ENCODE peak calls at places on chromosome 9, in seven cellular contexts. R is brain microvascular endothelial cell, E is bronchial epithelial cell, M is WTC11, O is T-helper 1 cell, G is NCI-H1105, D is nucleus accumbens. N is an unnamed sample.

GRCh38 chr9:72622186-72622585 is 100.8 kb downstream of the TMC1 start:
- DNase-seq in E (no peak), O (no peak), M (no peak), G (no peak), R (no peak), D (no peak), N (no peak)

GRCh38 chr9:2655411-2655901 is 33.9 kb downstream of the VLDLR start:
- DNase-seq in E (peak), M (no peak), G (no peak), O (no peak), R (peak), D (no peak), N (peak)

GRCh38 chr9:36319806-36320205 is 61.6 kb upstream of the GNE start:
- DNase-seq in G (no peak), R (no peak), E (peak), O (no peak), D (no peak), M (no peak), N (no peak)

GRCh38 chr9:1171541-1171940 is 121.4 kb downstream of the DMRT2 start:
- DNase-seq in D (no peak), R (no peak), G (no peak), E (no peak), O (no peak), M (no peak), N (no peak)

GRCh38 chr9:127148014-127148413 is 25.6 kb upstream of the ANGPTL2 start:
- DNase-seq in E (no peak), R (no peak), D (no peak), O (no peak), M (no peak), G (no peak), N (no peak)

GRCh38 chr9:127947841-127948710 is 10.4 kb upstream of the DPM2 start:
- DNase-seq in E (no peak), M (no peak), R (no peak), D (no peak), O (no peak), G (no peak), N (no peak)

GRCh38 chr9:78436873-78437272 is 139.9 kb downstream of the PSAT1 start:
- DNase-seq in O (no peak), R (no peak), M (no peak), D (no peak), E (no peak), G (no peak), N (no peak)

GRCh38 chr9:132242621-132243155 is 80.8 kb downstream of the NTNG2 start:
- DNase-seq in O (no peak), M (no peak), D (no peak), R (no peak), E (no peak), G (no peak), N (no peak)

GRCh38 chr9:33506626-33507370 is 17.3 kb upstream of the ANKRD18B start:
- DNase-seq in E (peak), D (no peak), O (no peak), R (peak), M (no peak), G (no peak), N (peak)

GRCh38 chr9:127979333-127980055 is 1.3 kb downstream of the EEIG1 start:
- DNase-seq in M (peak), D (peak), E (no peak), R (no peak), G (peak), O (no peak), N (no peak)

GRCh38 chr9:6502399-6502798 is 89.4 kb downstream of the UHRF2 start:
- DNase-seq in R (no peak), E (peak), O (no peak), G (no peak), D (no peak), M (no peak), N (no peak)

GRCh38 chr9:124760719-124761118 is 10.4 kb downstream of the NR6A1 start:
- DNase-seq in M (peak), O (no peak), D (no peak), R (no peak), G (no peak), E (no peak), N (no peak)

GRCh38 chr9:7879551-7880245 is 80.1 kb upstream of the DMAC1 start:
- DNase-seq in O (no peak), M (peak), G (no peak), E (peak), D (no peak), R (no peak), N (no peak)

GRCh38 chr9:135144581-135145108 is 57.2 kb downstream of the OLFM1 start:
- DNase-seq in D (no peak), M (no peak), G (peak), E (no peak), O (no peak), R (no peak), N (no peak)

GRCh38 chr9:87337335-87338074 is 160.2 kb upstream of the DAPK1 start:
- DNase-seq in G (peak), M (peak), R (peak), O (no peak), D (no peak), E (no peak), N (no peak)

GRCh38 chr9:21317956-21318923 is 13.1 kb upstream of the IFNA5 start:
- DNase-seq in D (peak), O (no peak), M (peak), R (peak), E (peak), G (peak), N (no peak)

GRCh38 chr9:129333961-129334743 is 156.1 kb upstream of the IER5L start:
- DNase-seq in E (peak), D (peak), M (peak), O (no peak), R (peak), G (no peak), N (peak)

GRCh38 chr9:72473474-72474241 is 47.8 kb upstream of the TMC1 start:
- DNase-seq in O (no peak), G (no peak), M (no peak), D (no peak), R (no peak), E (peak), N (no peak)

GRCh38 chr9:3262831-3263544 is 262.8 kb downstream of the RFX3 start:
- DNase-seq in R (no peak), M (peak), G (no peak), O (no peak), D (no peak), E (no peak), N (no peak)

GRCh38 chr9:106752581-106752980 is 110.4 kb upstream of the ZNF462 start:
- DNase-seq in O (no peak), E (no peak), D (no peak), R (peak), M (no peak), G (no peak), N (no peak)

GRCh38 chr9:84953797-84954695 is 284.5 kb downstream of the NTRK2 start:
- DNase-seq in R (peak), E (peak), D (peak), M (peak), O (no peak), G (peak), N (no peak)

GRCh38 chr9:130852801-130853200 is 17.7 kb downstream of the ABL1 start:
- DNase-seq in O (no peak), D (no peak), M (no peak), G (no peak), E (no peak), R (no peak), N (no peak)

GRCh38 chr9:3963266-3964019 is 336.4 kb downstream of the GLIS3 start:
- DNase-seq in M (no peak), G (no peak), D (no peak), R (peak), O (no peak), E (peak), N (no peak)

GRCh38 chr9:118121361-118121760 is 417.2 kb downstream of the TLR4 start:
- DNase-seq in O (no peak), E (peak), D (no peak), M (no peak), G (no peak), R (no peak), N (no peak)

GRCh38 chr9:105711867-105712266 is 17.5 kb downstream of the TMEM38B start:
- DNase-seq in O (no peak), E (no peak), G (no peak), D (no peak), M (no peak), R (no peak), N (no peak)

GRCh38 chr9:71690058-71690691 is 78.1 kb downstream of the CEMIP2 start:
- DNase-seq in D (no peak), M (no peak), O (no peak), R (peak), E (peak), G (no peak), N (no peak)

GRCh38 chr9:121906074-121906520 is 187.0 kb downstream of the TTLL11 start:
- DNase-seq in G (no peak), D (no peak), M (no peak), R (peak), E (peak), O (no peak), N (peak)

GRCh38 chr9:134418354-134418753 is 92.1 kb downstream of the RXRA start:
- DNase-seq in G (no peak), D (no peak), R (no peak), E (no peak), M (no peak), O (no peak), N (no peak)

GRCh38 chr9:108105885-108106284 is 616.3 kb upstream of the KLF4 start:
- DNase-seq in E (no peak), G (no peak), M (peak), O (no peak), R (no peak), D (no peak), N (no peak)

GRCh38 chr9:131667576-131667975 is 72.3 kb downstream of the RAPGEF1 start:
- DNase-seq in E (no peak), O (no peak), D (no peak), G (no peak), R (peak), M (no peak), N (no peak)

GRCh38 chr9:125649315-125649714 is 57.7 kb downstream of the MAPKAP1 start:
- DNase-seq in E (peak), D (no peak), R (peak), M (no peak), O (no peak), G (no peak), N (peak)

GRCh38 chr9:116333254-116333653 is 179.7 kb downstream of the PAPPA start:
- DNase-seq in E (no peak), G (no peak), D (no peak), M (no peak), R (no peak), O (no peak), N (no peak)

GRCh38 chr9:112080831-112081542 is 94.1 kb downstream of the SUSD1 start:
- DNase-seq in G (no peak), O (no peak), M (no peak), D (no peak), R (no peak), E (peak), N (no peak)